ENCODE peak calls at places on chromosomes 4 and X, in four cellular contexts. D is NCI-H524 treated with DMSO at 0.1 percent for 48 hours; Z is anterior cingulate cortex; M is stimulated activated CD8-positive, alpha-beta memory T cell treated with anti-CD3 and anti-CD28 coated beads, Interleukin-12 subunit alpha, Interleukin-12 subunit beta, amount 100 ng/mL, for 1 hour. Q is an unnamed sample.

GRCh38 chrX:630007-630921 is at the start of gene SHOX:
- DNase-seq in M (no peak), Z (no peak), D (no peak), Q (no peak)

GRCh38 chrX:17046478-17047097 is 100.1 kb downstream of the REPS2 start:
- DNase-seq in M (peak), D (peak), Z (peak), Q (peak)

GRCh38 chr4:1207603-1208265 is 35.4 kb upstream of the SPON2 start:
- DNase-seq in M (no peak), Z (peak), D (no peak), Q (peak)

GRCh38 chrX:18394477-18394876 is 30.9 kb upstream of the CDKL5 start:
- DNase-seq in M (no peak), Z (no peak), D (no peak), Q (no peak)

GRCh38 chrX:136941396-136942337 is 61.1 kb upstream of the RBMX start:
- DNase-seq in D (no peak), Z (no peak), M (no peak), Q (no peak)

GRCh38 chrX:119655125-119655524 is 37.8 kb downstream of the SEPTIN6 start:
- DNase-seq in M (peak), Z (peak), D (no peak), Q (no peak)

GRCh38 chrX:39819921-39820849 is 277.6 kb downstream of the BCOR start:
- DNase-seq in M (no peak), Z (peak), D (no peak), Q (no peak)

GRCh38 chr4:139814285-139815015 is 148.8 kb downstream of the MGST2 start:
- DNase-seq in D (no peak), Z (no peak), M (no peak), Q (no peak)

GRCh38 chrX:66110112-66110511 is 53.9 kb upstream of the HEPH start:
- DNase-seq in Z (no peak), D (no peak), M (no peak), Q (peak)

GRCh38 chrX:65601530-65602281 is 65.7 kb upstream of the MSN start:
- DNase-seq in D (no peak), Z (peak), M (peak), Q (peak)

GRCh38 chr4:22668301-22668700 is 24.4 kb upstream of the GBA3 start:
- DNase-seq in D (no peak), M (no peak), Z (no peak), Q (no peak)

GRCh38 chrX:30373479-30373878 is 64.3 kb upstream of the NR0B1 start:
- DNase-seq in M (no peak), D (no peak), Z (no peak), Q (no peak)

GRCh38 chrX:63930140-63930539 is 145.1 kb upstream of the ARHGEF9 start:
- DNase-seq in Z (no peak), D (peak), M (no peak), Q (no peak)

GRCh38 chr4:174263445-174263736 is 20.1 kb downstream of the FBXO8 start:
- DNase-seq in D (no peak), M (no peak), Z (no peak), Q (no peak)

GRCh38 chr4:15906024-15906443 is 32.5 kb downstream of the FGFBP1 start:
- DNase-seq in Z (no peak), D (no peak), M (no peak), Q (no peak)

GRCh38 chr4:31983246-31983645 is 1263.1 kb downstream of the PCDH7 start:
- DNase-seq in M (no peak), Z (no peak), D (no peak), Q (no peak)

GRCh38 chr4:52883183-52883621 is 21.1 kb downstream of the RASL11B start:
- DNase-seq in Z (no peak), M (no peak), D (no peak), Q (no peak)

GRCh38 chr4:147831452-147832192 is 99.7 kb downstream of the ARHGAP10 start:
- DNase-seq in M (no peak), Z (no peak), D (no peak), Q (no peak)

GRCh38 chr4:6608758-6609414 is 31.6 kb upstream of the MRFAP1 start:
- DNase-seq in Z (no peak), M (no peak), D (peak), Q (no peak)

GRCh38 chr4:57442834-57443291 is 332.7 kb upstream of the IGFBP7 start:
- DNase-seq in Z (peak), M (no peak), D (no peak), Q (peak)

GRCh38 chr4:4420421-4420820 is 33.5 kb downstream of the NSG1 start:
- DNase-seq in M (no peak), Z (no peak), D (no peak), Q (no peak)

GRCh38 chr4:8917868-8918783 is 46.5 kb upstream of the HMX1 start:
- DNase-seq in Z (peak), D (no peak), M (peak), Q (peak)

GRCh38 chr4:121411151-121411744 is 30.4 kb upstream of the QRFPR start:
- DNase-seq in Z (no peak), D (no peak), M (no peak), Q (no peak)

GRCh38 chr4:11765849-11766453 is 337.3 kb upstream of the HS3ST1 start:
- DNase-seq in M (no peak), D (no peak), Z (no peak), Q (peak)

GRCh38 chrX:136546369-136546768 is 14.4 kb downstream of the VGLL1 start:
- DNase-seq in M (no peak), D (no peak), Z (no peak), Q (no peak)

GRCh38 chr4:159455675-159456235 is 352.9 kb downstream of the RAPGEF2 start:
- DNase-seq in D (no peak), M (no peak), Z (no peak), Q (peak)

GRCh38 chrX:39894626-39895025 is 203.1 kb downstream of the BCOR start:
- DNase-seq in M (no peak), Z (no peak), D (peak), Q (no peak)

GRCh38 chr4:183158062-183158461 is 59.0 kb downstream of the WWC2 start:
- DNase-seq in Z (no peak), M (no peak), D (no peak), Q (no peak)

GRCh38 chrX:151825927-151826471 is 86.7 kb upstream of the MAGEA4 start:
- DNase-seq in M (no peak), Z (no peak), D (no peak), Q (no peak)

GRCh38 chr4:164779811-164780216 is 25.9 kb downstream of the SMIM31 start:
- DNase-seq in M (no peak), Z (no peak), D (no peak), Q (peak)

GRCh38 chr4:109998867-109999303 is 86.2 kb downstream of the EGF start:
- DNase-seq in M (peak), Z (no peak), D (no peak), Q (peak)

GRCh38 chr4:145494666-145495065 is 13.0 kb downstream of the SMAD1 start:
- DNase-seq in Z (no peak), M (no peak), D (no peak), Q (no peak)

GRCh38 chr4:91826186-91826585 is 477.6 kb upstream of the GRID2 start:
- DNase-seq in M (no peak), D (no peak), Z (no peak), Q (no peak)

GRCh38 chrX:45129055-45129454 is 71.6 kb downstream of the DIPK2B start:
- DNase-seq in Z (no peak), M (no peak), D (no peak), Q (no peak)

GRCh38 chr4:88630756-88631155 is 38.5 kb downstream of the HERC3 start:
- DNase-seq in D (no peak), Z (no peak), M (no peak), Q (no peak)

GRCh38 chr4:98557497-98557896 is 100.9 kb downstream of the TSPAN5 start:
- DNase-seq in M (no peak), Z (no peak), D (no peak), Q (no peak)

GRCh38 chr4:158007566-158007965 is 165.3 kb downstream of the GASK1B start:
- DNase-seq in Z (no peak), M (no peak), D (no peak), Q (no peak)